ENCODE peak calls at places on chromosomes 11 and 22, in four cellular contexts. I is esophagus muscularis mucosa, T is sigmoid colon, H is GM23338. A is an unnamed sample.

GRCh38 chr11:77065878-77066228 is 918 bp upstream of the CAPN5 start:
- DNase-seq in I (no peak), T (peak; percentile 81), H (peak; percentile 42), A (no peak)

GRCh38 chr11:78514922-78515502 is 59.7 kb downstream of the NARS2 start:
- DNase-seq in I (no peak), T (no peak), H (peak; percentile 44), A (no peak)

GRCh38 chr11:27310182-27310581 is 52.8 kb downstream of the CCDC34 start:
- DNase-seq in I (no peak), T (no peak), H (no peak), A (no peak)

GRCh38 chr11:111384494-111384893 is 5.4 kb upstream of the POU2AF1 start:
- DNase-seq in I (no peak), T (no peak), H (no peak), A (no peak)

GRCh38 chr11:78562398-78562797 is 12.3 kb downstream of the NARS2 start:
- DNase-seq in I (no peak), T (no peak), H (no peak), A (no peak)

GRCh38 chr22:30406400-30406799 is 9.6 kb downstream of the SEC14L2 start:
- DNase-seq in I (no peak), T (no peak), H (no peak), A (no peak)

GRCh38 chr22:46551321-46551720 is 13.9 kb upstream of the CELSR1 start:
- DNase-seq in I (no peak), T (no peak), H (no peak), A (no peak)

GRCh38 chr22:44988671-44989070 is 21.1 kb downstream of the PHF21B start:
- DNase-seq in I (no peak), T (no peak), H (no peak), A (no peak)

GRCh38 chr11:116193321-116194114 is 579.3 kb downstream of the BUD13 start:
- DNase-seq in I (no peak), T (peak; percentile 68), H (peak; percentile 88), A (no peak)

GRCh38 chr11:35357893-35358292 is 61.5 kb downstream of the SLC1A2 start:
- DNase-seq in I (no peak), T (no peak), H (no peak), A (no peak)

GRCh38 chr11:110376711-110377324 is 52.9 kb upstream of the FDX1 start:
- DNase-seq in I (no peak), T (peak; percentile 87), H (peak; percentile 84), A (no peak)

GRCh38 chr11:31959711-31960110 is 131.2 kb upstream of the RCN1 start:
- DNase-seq in I (no peak), T (no peak), H (no peak), A (no peak)

GRCh38 chr22:38300197-38300945 is 16.9 kb downstream of the CSNK1E start:
- DNase-seq in I (no peak), T (no peak), H (no peak), A (no peak)
- H3K27ac ChIP-seq in I (no peak overlapping the region), T (no peak overlapping the region), H (peak overlapping the region; percentile 6), A (no peak overlapping the region)

DNA sequence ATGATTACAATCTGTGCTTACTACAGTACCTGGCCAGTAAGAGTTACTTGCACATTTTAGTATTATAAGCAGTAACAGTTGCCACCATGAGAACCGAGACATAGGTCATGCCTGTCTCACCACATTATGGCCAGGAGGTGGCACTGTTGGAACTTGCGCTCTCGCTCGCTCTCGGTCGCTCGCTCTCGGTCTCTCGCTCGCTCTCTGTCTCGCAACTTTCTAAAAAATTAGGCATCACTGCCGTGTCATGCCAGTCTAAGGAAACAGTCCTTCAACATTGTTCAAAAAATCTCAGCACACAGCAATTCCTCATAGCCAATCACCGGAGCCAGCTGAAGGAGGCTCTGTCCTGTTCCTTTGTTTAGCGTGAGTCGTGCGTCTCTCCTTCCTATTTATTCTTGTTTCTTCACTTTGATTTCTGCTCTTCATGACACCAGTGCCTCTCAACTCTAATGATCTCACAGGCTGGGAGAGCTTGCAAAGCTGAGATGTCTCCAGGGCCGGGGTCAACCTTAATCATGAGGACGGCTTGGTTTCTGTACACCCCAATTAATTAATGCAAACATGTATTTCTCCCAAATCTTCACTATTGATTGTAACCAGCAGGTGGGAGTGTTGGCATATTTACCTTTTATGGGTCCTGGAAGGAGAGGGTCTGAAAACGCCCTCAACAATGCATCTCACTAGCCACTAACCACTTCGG is 6.3 kb upstream of the ADAMTS8 start:
- DNase-seq in I (no peak), T (peak; percentile 90), H (peak; percentile 91), A (no peak)
- TF ChIP-seq POLR2AphosphoS5 in I (no peak), T (peak; percentile 7), H (no peak), A (peak; percentile 42)

GRCh38 chr11:83063073-83063754 is 8.5 kb downstream of the RAB30 start:
- DNase-seq in I (peak; percentile 80), T (no peak), H (peak; percentile 28), A (no peak)
- H3K27ac ChIP-seq in I (peak overlapping the region; percentile 46), T (no peak overlapping the region), H (peak overlapping the region; percentile 12), A (peak overlapping the region; percentile 13)

DNA sequence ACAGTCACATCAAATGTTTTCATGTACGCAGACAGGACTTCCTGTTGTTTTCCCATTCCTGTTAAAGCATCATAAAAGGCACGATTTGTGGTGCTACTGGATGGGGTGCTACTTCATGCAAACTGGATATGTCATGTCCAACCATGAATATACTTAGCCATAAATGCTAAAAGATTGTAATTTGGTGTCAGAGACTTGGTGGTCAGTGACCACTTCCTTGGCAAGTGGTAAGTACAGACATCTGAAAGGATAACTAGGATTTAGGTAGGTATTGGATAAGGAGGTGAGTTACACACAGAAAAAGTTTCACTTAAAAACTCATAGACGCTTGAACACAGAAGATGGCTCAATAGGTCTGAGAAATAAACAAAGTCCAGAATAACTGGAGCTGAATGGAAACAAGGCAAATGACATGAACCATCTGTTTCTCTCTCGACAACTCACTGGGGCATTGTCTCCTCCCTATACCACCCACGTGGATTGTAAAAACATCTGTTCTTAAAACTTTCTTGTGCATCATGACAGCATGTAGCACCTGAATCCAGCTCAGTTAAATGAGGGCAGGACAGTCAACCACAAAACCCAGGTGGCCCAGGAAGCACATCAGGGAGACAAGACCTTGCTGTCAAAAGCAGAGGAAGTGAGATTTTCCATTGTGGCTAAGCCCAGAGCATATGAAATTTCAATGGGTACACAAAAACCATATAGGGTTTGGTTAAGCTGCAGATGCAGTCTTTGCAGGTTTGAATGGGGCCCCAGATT is 22.1 kb upstream of the IGLL5 start:
- DNase-seq in I (peak; percentile 79), T (no peak), H (no peak), A (peak; percentile 64)
- TF ChIP-seq POLR2AphosphoS5 in I (peak; percentile 35), T (no peak), H (no peak), A (no peak)

GRCh38 chr11:120132645-120133185 is 5.2 kb downstream of the TRIM29 start:
- DNase-seq in I (no peak), T (no peak), H (no peak), A (no peak)
- H3K27ac ChIP-seq in I (no peak overlapping the region), T (no peak overlapping the region), H (no peak overlapping the region), A (peak overlapping the region; percentile 89)

DNA sequence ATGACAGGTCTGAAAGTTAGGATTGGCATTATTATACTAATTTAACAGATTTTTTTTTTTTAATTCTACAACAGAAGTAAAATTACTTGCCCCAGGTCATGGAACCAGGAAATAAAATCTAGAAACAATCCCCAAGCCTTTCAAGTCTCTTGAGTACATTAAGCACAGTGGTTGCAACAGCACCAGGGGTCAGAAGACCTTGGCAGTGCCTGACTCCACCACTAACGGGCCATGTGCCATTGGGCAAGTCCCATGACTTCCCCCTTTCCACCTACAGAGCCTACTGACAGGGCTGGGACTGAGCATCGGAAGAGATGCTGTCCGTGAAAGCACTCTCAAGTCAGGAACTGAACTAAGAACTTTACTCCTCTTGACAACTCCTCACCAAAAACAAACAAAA is 98.6 kb upstream of the AKIP1 start:
- DNase-seq in I (no peak), T (peak; percentile 80), H (no peak), A (no peak)
- TF ChIP-seq POLR2AphosphoS5 in I (peak; percentile 29), T (peak; percentile 26), H (no peak), A (no peak)

A was measured in vagina.